ENCODE peak calls at places on chromosomes 2 and 18, in ten cellular contexts. One of them, this sample, is unnamed.

GRCh38 chr18:12911025-12911927 is 27.2 kb upstream of the PTPN2 start:
- DNase-seq in spleen: peak; percentile 90
- DNase-seq in adrenal gland: no peak
- DNase-seq in HCT116: no peak
- DNase-seq in A549: no peak
- DNase-seq in colonic mucosa: no peak
- DNase-seq in IMR-90: no peak
- DNase-seq in right cardiac atrium: peak; percentile 69
- DNase-seq in heart left ventricle: peak; percentile 37
- DNase-seq in GM23248: peak; percentile 32
- DNase-seq in this sample: no peak

GRCh38 chr2:241798081-241798630 is 10.8 kb upstream of the NEU4 start:
- DNase-seq in spleen: peak; percentile 69
- DNase-seq in adrenal gland: no peak
- DNase-seq in HCT116: no peak
- DNase-seq in A549: no peak
- DNase-seq in colonic mucosa: peak; percentile 80
- DNase-seq in IMR-90: no peak
- DNase-seq in right cardiac atrium: peak; percentile 48
- DNase-seq in heart left ventricle: no peak
- DNase-seq in GM23248: no peak
- DNase-seq in this sample: peak; percentile 45

GRCh38 chr2:177817300-177817699 is 255.3 kb downstream of the PDE11A start:
- DNase-seq in spleen: no peak
- DNase-seq in adrenal gland: no peak
- DNase-seq in HCT116: no peak
- DNase-seq in A549: no peak
- DNase-seq in colonic mucosa: no peak
- DNase-seq in IMR-90: no peak
- DNase-seq in right cardiac atrium: no peak
- DNase-seq in heart left ventricle: no peak
- DNase-seq in GM23248: no peak
- DNase-seq in this sample: no peak

GRCh38 chr18:2874765-2875164 is 28.0 kb downstream of the EMILIN2 start:
- DNase-seq in spleen: no peak
- DNase-seq in adrenal gland: no peak
- DNase-seq in HCT116: no peak
- DNase-seq in A549: no peak
- DNase-seq in colonic mucosa: no peak
- DNase-seq in IMR-90: no peak
- DNase-seq in right cardiac atrium: no peak
- DNase-seq in heart left ventricle: no peak
- DNase-seq in GM23248: peak; percentile 45
- DNase-seq in this sample: no peak

GRCh38 chr2:159155315-159155714 is 131.2 kb downstream of the WDSUB1 start:
- DNase-seq in spleen: no peak
- DNase-seq in adrenal gland: no peak
- DNase-seq in HCT116: no peak
- DNase-seq in A549: no peak
- DNase-seq in colonic mucosa: peak; percentile 77
- DNase-seq in IMR-90: no peak
- DNase-seq in right cardiac atrium: no peak
- DNase-seq in heart left ventricle: no peak
- DNase-seq in GM23248: no peak
- DNase-seq in this sample: no peak

GRCh38 chr2:27489118-27489497 is 435 bp downstream of the IFT172 start:
- DNase-seq in spleen: no peak
- DNase-seq in adrenal gland: no peak
- DNase-seq in HCT116: peak; percentile 1
- DNase-seq in A549: no peak
- DNase-seq in colonic mucosa: peak; percentile 26
- DNase-seq in IMR-90: peak; percentile 21
- DNase-seq in right cardiac atrium: no peak
- DNase-seq in heart left ventricle: no peak
- DNase-seq in GM23248: peak; percentile 64
- DNase-seq in this sample: no peak

GRCh38 chr2:234044157-234044556 is 6.3 kb upstream of the SPP2 start:
- DNase-seq in spleen: no peak
- DNase-seq in adrenal gland: no peak
- DNase-seq in HCT116: peak; percentile 18
- DNase-seq in A549: no peak
- DNase-seq in colonic mucosa: no peak
- DNase-seq in IMR-90: peak; percentile 92
- DNase-seq in right cardiac atrium: no peak
- DNase-seq in heart left ventricle: no peak
- DNase-seq in GM23248: peak; percentile 75
- DNase-seq in this sample: no peak

GRCh38 chr18:8767356-8767755 is 62.0 kb downstream of the MTCL1 start:
- DNase-seq in spleen: no peak
- DNase-seq in adrenal gland: no peak
- DNase-seq in HCT116: no peak
- DNase-seq in A549: no peak
- DNase-seq in colonic mucosa: no peak
- DNase-seq in IMR-90: no peak
- DNase-seq in right cardiac atrium: no peak
- DNase-seq in heart left ventricle: no peak
- DNase-seq in GM23248: no peak
- DNase-seq in this sample: no peak

GRCh38 chr2:8882094-8882493 is 44.7 kb upstream of the KIDINS220 start:
- DNase-seq in spleen: no peak
- DNase-seq in adrenal gland: no peak
- DNase-seq in HCT116: peak; percentile 22
- DNase-seq in A549: no peak
- DNase-seq in colonic mucosa: peak; percentile 52
- DNase-seq in IMR-90: peak; percentile 26
- DNase-seq in right cardiac atrium: no peak
- DNase-seq in heart left ventricle: no peak
- DNase-seq in GM23248: peak; percentile 38
- DNase-seq in this sample: peak; percentile 31

GRCh38 chr18:1578505-1578904 is 673.8 kb downstream of the ADCYAP1 start:
- DNase-seq in spleen: no peak
- DNase-seq in adrenal gland: no peak
- DNase-seq in HCT116: no peak
- DNase-seq in A549: no peak
- DNase-seq in colonic mucosa: no peak
- DNase-seq in IMR-90: no peak
- DNase-seq in right cardiac atrium: no peak
- DNase-seq in heart left ventricle: no peak
- DNase-seq in GM23248: no peak
- DNase-seq in this sample: no peak

GRCh38 chr2:165874445-165875039 is 79.0 kb downstream of the TTC21B start:
- DNase-seq in spleen: no peak
- DNase-seq in adrenal gland: no peak
- DNase-seq in HCT116: peak; percentile 28
- DNase-seq in A549: peak; percentile 28
- DNase-seq in colonic mucosa: peak; percentile 26
- DNase-seq in IMR-90: peak; percentile 75
- DNase-seq in right cardiac atrium: no peak
- DNase-seq in heart left ventricle: no peak
- DNase-seq in GM23248: peak; percentile 80
- DNase-seq in this sample: no peak

GRCh38 chr2:118665784-118666529 is 181.5 kb downstream of the EN1 start:
- DNase-seq in spleen: no peak
- DNase-seq in adrenal gland: no peak
- DNase-seq in HCT116: no peak
- DNase-seq in A549: no peak
- DNase-seq in colonic mucosa: no peak
- DNase-seq in IMR-90: peak; percentile 6
- DNase-seq in right cardiac atrium: no peak
- DNase-seq in heart left ventricle: no peak
- DNase-seq in GM23248: peak; percentile 15
- DNase-seq in this sample: no peak
- H3K9me3 ChIP-seq in spleen: no peaks in the 10 kb centered on the region
- H3K9me3 ChIP-seq in adrenal gland: no peaks in the 10 kb centered on the region
- H3K9me3 ChIP-seq in HCT116: no peaks in the 10 kb centered on the region
- H3K9me3 ChIP-seq in A549: no peaks in the 10 kb centered on the region
- H3K9me3 ChIP-seq in colonic mucosa: no peaks in the 10 kb centered on the region
- H3K9me3 ChIP-seq in IMR-90: no peaks in the 10 kb centered on the region
- H3K9me3 ChIP-seq in right cardiac atrium: no peaks in the 10 kb centered on the region
- H3K9me3 ChIP-seq in heart left ventricle: no peaks in the 10 kb centered on the region
- H3K9me3 ChIP-seq in GM23248: no peaks in the 10 kb centered on the region
- H3K9me3 ChIP-seq in this sample: no peaks in the 10 kb centered on the region

GRCh38 chr18:55981712-55982475 is 393.9 kb upstream of the TCF4 start:
- DNase-seq in spleen: no peak
- DNase-seq in adrenal gland: no peak
- DNase-seq in HCT116: no peak
- DNase-seq in A549: no peak
- DNase-seq in colonic mucosa: no peak
- DNase-seq in IMR-90: no peak
- DNase-seq in right cardiac atrium: no peak
- DNase-seq in heart left ventricle: no peak
- DNase-seq in GM23248: no peak
- DNase-seq in this sample: no peak
- H3K9me3 ChIP-seq in spleen: peaks cover 12% of the 10 kb centered on the region
- H3K9me3 ChIP-seq in adrenal gland: no peaks in the 10 kb centered on the region
- H3K9me3 ChIP-seq in HCT116: peaks cover 19% of the 10 kb centered on the region
- H3K9me3 ChIP-seq in A549: peaks cover 4% of the 10 kb centered on the region
- H3K9me3 ChIP-seq in colonic mucosa: no peaks in the 10 kb centered on the region
- H3K9me3 ChIP-seq in IMR-90: peaks cover 2% of the 10 kb centered on the region
- H3K9me3 ChIP-seq in right cardiac atrium: no peaks in the 10 kb centered on the region
- H3K9me3 ChIP-seq in heart left ventricle: no peaks in the 10 kb centered on the region
- H3K9me3 ChIP-seq in GM23248: no peaks in the 10 kb centered on the region
- H3K9me3 ChIP-seq in this sample: no peaks in the 10 kb centered on the region

GRCh38 chr2:3108710-3109702 is 268.6 kb downstream of the EIPR1 start:
- DNase-seq in spleen: peak; percentile 53
- DNase-seq in adrenal gland: no peak
- DNase-seq in HCT116: no peak
- DNase-seq in A549: no peak
- DNase-seq in colonic mucosa: peak; percentile 14
- DNase-seq in IMR-90: no peak
- DNase-seq in right cardiac atrium: peak; percentile 37
- DNase-seq in heart left ventricle: no peak
- DNase-seq in GM23248: no peak
- DNase-seq in this sample: peak; percentile 4

GRCh38 chr2:3105814-3106569 is 271.6 kb downstream of the EIPR1 start:
- DNase-seq in spleen: peak; percentile 35
- DNase-seq in adrenal gland: no peak
- DNase-seq in HCT116: no peak
- DNase-seq in A549: no peak
- DNase-seq in colonic mucosa: peak; percentile 12
- DNase-seq in IMR-90: no peak
- DNase-seq in right cardiac atrium: no peak
- DNase-seq in heart left ventricle: no peak
- DNase-seq in GM23248: no peak
- DNase-seq in this sample: no peak

GRCh38 chr2:3107567-3107966 is 270.1 kb downstream of the EIPR1 start:
- DNase-seq in spleen: peak; percentile 31
- DNase-seq in adrenal gland: no peak
- DNase-seq in HCT116: no peak
- DNase-seq in A549: no peak
- DNase-seq in colonic mucosa: peak; percentile 4
- DNase-seq in IMR-90: no peak
- DNase-seq in right cardiac atrium: no peak
- DNase-seq in heart left ventricle: no peak
- DNase-seq in GM23248: no peak
- DNase-seq in this sample: no peak

GRCh38 chr2:3110555-3110954 is 267.1 kb downstream of the EIPR1 start:
- DNase-seq in spleen: no peak
- DNase-seq in adrenal gland: no peak
- DNase-seq in HCT116: no peak
- DNase-seq in A549: no peak
- DNase-seq in colonic mucosa: no peak
- DNase-seq in IMR-90: no peak
- DNase-seq in right cardiac atrium: no peak
- DNase-seq in heart left ventricle: no peak
- DNase-seq in GM23248: no peak
- DNase-seq in this sample: no peak

GRCh38 chr2:3108105-3108504 is 269.5 kb downstream of the EIPR1 start:
- DNase-seq in spleen: peak; percentile 71
- DNase-seq in adrenal gland: no peak
- DNase-seq in HCT116: no peak
- DNase-seq in A549: no peak
- DNase-seq in colonic mucosa: peak; percentile 14
- DNase-seq in IMR-90: no peak
- DNase-seq in right cardiac atrium: peak; percentile 34
- DNase-seq in heart left ventricle: no peak
- DNase-seq in GM23248: no peak
- DNase-seq in this sample: peak; percentile 7
- H3K9me3 ChIP-seq in spleen: no peaks in the 10 kb centered on the region
- H3K9me3 ChIP-seq in adrenal gland: no peaks in the 10 kb centered on the region
- H3K9me3 ChIP-seq in HCT116: peaks cover 6% of the 10 kb centered on the region
- H3K9me3 ChIP-seq in A549: no peaks in the 10 kb centered on the region
- H3K9me3 ChIP-seq in colonic mucosa: no peaks in the 10 kb centered on the region
- H3K9me3 ChIP-seq in IMR-90: peaks cover 36% of the 10 kb centered on the region
- H3K9me3 ChIP-seq in right cardiac atrium: no peaks in the 10 kb centered on the region
- H3K9me3 ChIP-seq in heart left ventricle: no peaks in the 10 kb centered on the region
- H3K9me3 ChIP-seq in GM23248: no peaks in the 10 kb centered on the region
- H3K9me3 ChIP-seq in this sample: no peaks in the 10 kb centered on the region

GRCh38 chr2:38443021-38443541 is 66.0 kb upstream of the ATL2 start:
- DNase-seq in spleen: no peak
- DNase-seq in adrenal gland: no peak
- DNase-seq in HCT116: peak; percentile 19
- DNase-seq in A549: no peak
- DNase-seq in colonic mucosa: no peak
- DNase-seq in IMR-90: no peak
- DNase-seq in right cardiac atrium: no peak
- DNase-seq in heart left ventricle: no peak
- DNase-seq in GM23248: peak; percentile 38
- DNase-seq in this sample: no peak
- H3K9me3 ChIP-seq in spleen: no peaks in the 10 kb centered on the region
- H3K9me3 ChIP-seq in adrenal gland: no peaks in the 10 kb centered on the region
- H3K9me3 ChIP-seq in HCT116: no peaks in the 10 kb centered on the region
- H3K9me3 ChIP-seq in A549: no peaks in the 10 kb centered on the region
- H3K9me3 ChIP-seq in colonic mucosa: no peaks in the 10 kb centered on the region
- H3K9me3 ChIP-seq in IMR-90: no peaks in the 10 kb centered on the region
- H3K9me3 ChIP-seq in right cardiac atrium: no peaks in the 10 kb centered on the region
- H3K9me3 ChIP-seq in heart left ventricle: no peaks in the 10 kb centered on the region
- H3K9me3 ChIP-seq in GM23248: no peaks in the 10 kb centered on the region
- H3K9me3 ChIP-seq in this sample: no peaks in the 10 kb centered on the region